ENCODE peak calls at places on chromosomes 5 and 9, in ten cellular contexts. T, S, G, P, Y, I, U, Z, V and R are unnamed samples.

GRCh38 chr5:58751222-58751621 is 168.3 kb downstream of the RAB3C start:
- DNase-seq in T (no peak), S (no peak), G (no peak), P (peak), Y (no peak), I (no peak), U (no peak), Z (peak), V (no peak), R (no peak)

GRCh38 chr9:22040760-22041159 is 31.7 kb upstream of the CDKN2B start:
- DNase-seq in T (no peak), S (no peak), G (no peak), P (peak), Y (no peak), I (no peak), U (peak), Z (peak), V (no peak), R (no peak)

GRCh38 chr5:82164109-82164956 is 113.8 kb downstream of the RPS23 start:
- DNase-seq in T (no peak), S (no peak), G (peak), P (peak), Y (no peak), I (no peak), U (no peak), Z (peak), V (no peak), R (no peak)

GRCh38 chr5:174222891-174223290 is 177.4 kb downstream of the NSG2 start:
- DNase-seq in T (no peak), S (no peak), G (no peak), P (no peak), Y (no peak), I (no peak), U (no peak), Z (no peak), V (no peak), R (no peak)

GRCh38 chr9:37025381-37026084 is 8.5 kb downstream of the PAX5 start:
- DNase-seq in T (no peak), S (no peak), G (no peak), P (no peak), Y (no peak), I (no peak), U (no peak), Z (peak), V (no peak), R (no peak)

GRCh38 chr9:118767571-118767970 is 601.7 kb downstream of the BRINP1 start:
- DNase-seq in T (no peak), S (no peak), G (no peak), P (no peak), Y (no peak), I (no peak), U (no peak), Z (no peak), V (no peak), R (no peak)

GRCh38 chr5:3329427-3329826 is 266.2 kb upstream of the IRX1 start:
- DNase-seq in T (no peak), S (no peak), G (no peak), P (no peak), Y (no peak), I (no peak), U (no peak), Z (no peak), V (no peak), R (no peak)

GRCh38 chr9:72588336-72588735 is 66.9 kb downstream of the TMC1 start:
- DNase-seq in T (no peak), S (no peak), G (no peak), P (peak), Y (no peak), I (no peak), U (no peak), Z (no peak), V (no peak), R (no peak)

GRCh38 chr5:117604845-117605244 is 1030.2 kb upstream of the SEMA6A start:
- DNase-seq in T (no peak), S (no peak), G (no peak), P (no peak), Y (no peak), I (no peak), U (no peak), Z (no peak), V (no peak), R (no peak)

GRCh38 chr5:14281746-14282181 is 138.6 kb downstream of the TRIO start:
- DNase-seq in T (no peak), S (no peak), G (no peak), P (no peak), Y (peak), I (no peak), U (no peak), Z (no peak), V (no peak), R (no peak)

GRCh38 chr9:33320568-33321261 is 30.4 kb downstream of the NFX1 start:
- DNase-seq in T (no peak), S (no peak), G (peak), P (peak), Y (no peak), I (no peak), U (peak), Z (peak), V (peak), R (no peak)

GRCh38 chr9:112093875-112094227 is 81.2 kb downstream of the SUSD1 start:
- DNase-seq in T (no peak), S (no peak), G (no peak), P (no peak), Y (peak), I (no peak), U (no peak), Z (no peak), V (no peak), R (no peak)